ENCODE peak calls at places on chromosomes 1 and 21, in four cellular contexts. One of them, this sample, is unnamed.

GRCh38 chr1:1778827-1779675 is 781 bp upstream of the NADK start:
- DNase-seq in stimulated activated CD8-positive, alpha-beta memory T cell treated with anti-CD3 and anti-CD28 coated beads, Interleukin-2, amount 100 ng/mL, for 48 hours: peak; percentile 76
- DNase-seq in ACHN: peak; percentile 69
- DNase-seq in tibial nerve: peak; percentile 56
- DNase-seq in this sample: peak; percentile 48

GRCh38 chr1:15799004-15799867 is 8.2 kb downstream of the UQCRHL start:
- DNase-seq in stimulated activated CD8-positive, alpha-beta memory T cell treated with anti-CD3 and anti-CD28 coated beads, Interleukin-2, amount 100 ng/mL, for 48 hours: no peak
- DNase-seq in ACHN: peak; percentile 98
- DNase-seq in tibial nerve: peak; percentile 66
- DNase-seq in this sample: peak; percentile 76

GRCh38 chr1:180181048-180181447 is 26.4 kb downstream of the QSOX1 start:
- DNase-seq in stimulated activated CD8-positive, alpha-beta memory T cell treated with anti-CD3 and anti-CD28 coated beads, Interleukin-2, amount 100 ng/mL, for 48 hours: no peak
- DNase-seq in ACHN: peak; percentile 47
- DNase-seq in tibial nerve: peak; percentile 26
- DNase-seq in this sample: no peak

GRCh38 chr1:247281001-247281574 is 25.2 kb downstream of the VN1R5 start:
- DNase-seq in stimulated activated CD8-positive, alpha-beta memory T cell treated with anti-CD3 and anti-CD28 coated beads, Interleukin-2, amount 100 ng/mL, for 48 hours: no peak
- DNase-seq in ACHN: peak; percentile 72
- DNase-seq in tibial nerve: no peak
- DNase-seq in this sample: no peak

GRCh38 chr1:59116920-59117542 is 179.9 kb upstream of the FGGY start:
- DNase-seq in stimulated activated CD8-positive, alpha-beta memory T cell treated with anti-CD3 and anti-CD28 coated beads, Interleukin-2, amount 100 ng/mL, for 48 hours: no peak
- DNase-seq in ACHN: peak; percentile 32
- DNase-seq in tibial nerve: no peak
- DNase-seq in this sample: no peak

GRCh38 chr1:212566522-212567479 is 41.8 kb upstream of the ATF3 start:
- DNase-seq in stimulated activated CD8-positive, alpha-beta memory T cell treated with anti-CD3 and anti-CD28 coated beads, Interleukin-2, amount 100 ng/mL, for 48 hours: peak; percentile 27
- DNase-seq in ACHN: peak; percentile 74
- DNase-seq in tibial nerve: peak; percentile 30
- DNase-seq in this sample: peak; percentile 53

GRCh38 chr1:43464840-43465693 is 11.3 kb upstream of the HYI start:
- DNase-seq in stimulated activated CD8-positive, alpha-beta memory T cell treated with anti-CD3 and anti-CD28 coated beads, Interleukin-2, amount 100 ng/mL, for 48 hours: no peak
- DNase-seq in ACHN: no peak
- DNase-seq in tibial nerve: no peak
- DNase-seq in this sample: no peak

GRCh38 chr1:54940027-54940426 is 40.4 kb upstream of the TMEM61 start:
- DNase-seq in stimulated activated CD8-positive, alpha-beta memory T cell treated with anti-CD3 and anti-CD28 coated beads, Interleukin-2, amount 100 ng/mL, for 48 hours: no peak
- DNase-seq in ACHN: no peak
- DNase-seq in tibial nerve: no peak
- DNase-seq in this sample: no peak

GRCh38 chr1:211009944-211010343 is 124.0 kb downstream of the KCNH1 start:
- DNase-seq in stimulated activated CD8-positive, alpha-beta memory T cell treated with anti-CD3 and anti-CD28 coated beads, Interleukin-2, amount 100 ng/mL, for 48 hours: no peak
- DNase-seq in ACHN: no peak
- DNase-seq in tibial nerve: no peak
- DNase-seq in this sample: no peak

GRCh38 chr1:150534002-150534401 is 15.2 kb upstream of the ADAMTSL4 start:
- DNase-seq in stimulated activated CD8-positive, alpha-beta memory T cell treated with anti-CD3 and anti-CD28 coated beads, Interleukin-2, amount 100 ng/mL, for 48 hours: no peak
- DNase-seq in ACHN: no peak
- DNase-seq in tibial nerve: no peak
- DNase-seq in this sample: no peak

GRCh38 chr1:193212637-193213036 is 26.2 kb upstream of the B3GALT2 start:
- DNase-seq in stimulated activated CD8-positive, alpha-beta memory T cell treated with anti-CD3 and anti-CD28 coated beads, Interleukin-2, amount 100 ng/mL, for 48 hours: no peak
- DNase-seq in ACHN: no peak
- DNase-seq in tibial nerve: no peak
- DNase-seq in this sample: no peak

GRCh38 chr1:40923511-40924020 is 55.9 kb upstream of the CTPS1 start:
- DNase-seq in stimulated activated CD8-positive, alpha-beta memory T cell treated with anti-CD3 and anti-CD28 coated beads, Interleukin-2, amount 100 ng/mL, for 48 hours: no peak
- DNase-seq in ACHN: no peak
- DNase-seq in tibial nerve: no peak
- DNase-seq in this sample: no peak

GRCh38 chr21:41610042-41610839 is 102.3 kb upstream of the TMPRSS2 start:
- DNase-seq in stimulated activated CD8-positive, alpha-beta memory T cell treated with anti-CD3 and anti-CD28 coated beads, Interleukin-2, amount 100 ng/mL, for 48 hours: no peak
- DNase-seq in ACHN: peak; percentile 55
- DNase-seq in tibial nerve: peak; percentile 71
- DNase-seq in this sample: no peak

GRCh38 chr1:180507826-180508724 is 5.7 kb upstream of the ACBD6 start:
- DNase-seq in stimulated activated CD8-positive, alpha-beta memory T cell treated with anti-CD3 and anti-CD28 coated beads, Interleukin-2, amount 100 ng/mL, for 48 hours: no peak
- DNase-seq in ACHN: no peak
- DNase-seq in tibial nerve: no peak
- DNase-seq in this sample: no peak

GRCh38 chr1:154453577-154454352 is 48.3 kb upstream of the TDRD10 start:
- DNase-seq in stimulated activated CD8-positive, alpha-beta memory T cell treated with anti-CD3 and anti-CD28 coated beads, Interleukin-2, amount 100 ng/mL, for 48 hours: no peak
- DNase-seq in ACHN: no peak
- DNase-seq in tibial nerve: no peak
- DNase-seq in this sample: no peak

GRCh38 chr21:41759214-41759840 is 7.5 kb downstream of the RIPK4 start:
- DNase-seq in stimulated activated CD8-positive, alpha-beta memory T cell treated with anti-CD3 and anti-CD28 coated beads, Interleukin-2, amount 100 ng/mL, for 48 hours: no peak
- DNase-seq in ACHN: no peak
- DNase-seq in tibial nerve: no peak
- DNase-seq in this sample: no peak

This sample was measured in uterus.